ENCODE peak calls at places on chromosomes 4 and X, in nine cellular contexts. T, H, C, D, P, Q, B, X and G are unnamed samples.

GRCh38 chrX:39336709-39337294 is 535.5 kb downstream of the MID1IP1 start:
- DNase-seq in D (peak), P (peak), X (no peak), H (no peak), T (no peak), B (peak), C (no peak), Q (peak), G (no peak)

GRCh38 chrX:22800360-22800759 is 199.4 kb upstream of the DDX53 start:
- DNase-seq in C (peak), P (no peak), D (peak), Q (peak), B (peak), H (no peak), T (peak), X (no peak), G (peak)

GRCh38 chr4:102663073-102663472 is 97.7 kb downstream of the MANBA start:
- DNase-seq in P (no peak), D (peak), Q (no peak), T (peak), B (peak), H (no peak), C (peak), X (no peak), G (peak)

GRCh38 chrX:110338850-110339373 is 19.7 kb upstream of the RTL9 start:
- DNase-seq in D (no peak), X (no peak), P (no peak), B (no peak), C (no peak), T (peak), H (no peak), Q (peak), G (no peak)

GRCh38 chr4:46404961-46405360 is 15.0 kb upstream of the GABRA2 start:
- DNase-seq in P (peak), X (no peak), B (peak), C (no peak), T (no peak), Q (peak), H (no peak), D (peak), G (no peak)

GRCh38 chrX:101417981-101418841 is 10.2 kb downstream of the HNRNPH2 start:
- DNase-seq in C (no peak), B (peak), X (no peak), D (no peak), Q (peak), H (peak), P (peak), T (no peak), G (no peak)

GRCh38 chrX:69130448-69130847 is 34.8 kb downstream of the PJA1 start:
- DNase-seq in B (no peak), T (no peak), D (no peak), C (no peak), P (no peak), Q (no peak), H (no peak), X (no peak), G (no peak)

GRCh38 chrX:27976284-27976683 is 5.0 kb downstream of the DCAF8L1 start:
- DNase-seq in B (no peak), P (no peak), X (no peak), H (no peak), D (peak), Q (peak), T (no peak), C (no peak), G (peak)

GRCh38 chr4:182019148-182019652 is 224.0 kb upstream of the TENM3 start:
- DNase-seq in Q (no peak), D (no peak), X (no peak), T (no peak), C (no peak), P (no peak), B (no peak), H (peak), G (no peak)

GRCh38 chrX:74242050-74242449 is 61.9 kb upstream of the ZCCHC13 start:
- DNase-seq in X (no peak), B (peak), T (peak), H (no peak), P (no peak), C (no peak), Q (peak), D (peak), G (no peak)

GRCh38 chr4:73599182-73599581 is 21.1 kb downstream of the RASSF6 start:
- DNase-seq in X (no peak), C (no peak), B (peak), H (no peak), P (no peak), D (peak), Q (peak), T (peak), G (peak)

GRCh38 chrX:72042860-72043248 is 88.9 kb downstream of the RTL5 start:
- DNase-seq in B (no peak), D (no peak), Q (no peak), P (no peak), C (no peak), H (no peak), X (no peak), T (no peak), G (no peak)

GRCh38 chr4:7002336-7002735 is 40.8 kb upstream of the TADA2B start:
- DNase-seq in P (no peak), C (no peak), T (peak), Q (no peak), X (no peak), D (no peak), B (no peak), H (no peak), G (no peak)

GRCh38 chr4:41532880-41533279 is 5.1 kb upstream of the LIMCH1 start:
- DNase-seq in D (no peak), P (no peak), T (no peak), Q (no peak), C (no peak), X (no peak), B (no peak), H (no peak), G (peak)

GRCh38 chr4:88418411-88418810 is 38.5 kb upstream of the HERC5 start:
- DNase-seq in X (no peak), D (peak), C (no peak), T (no peak), B (no peak), H (no peak), P (no peak), Q (no peak), G (no peak)

GRCh38 chr4:41323706-41324105 is 67.0 kb downstream of the UCHL1 start:
- DNase-seq in P (no peak), C (no peak), T (no peak), D (peak), B (peak), H (no peak), Q (no peak), X (no peak), G (no peak)

GRCh38 chrX:83529950-83530349 is 21.9 kb downstream of the POU3F4 start:
- DNase-seq in B (no peak), C (no peak), P (no peak), D (no peak), H (no peak), T (no peak), Q (no peak), X (no peak), G (no peak)

GRCh38 chrX:2484232-2484631 is 16.5 kb downstream of the DHRSX start:
- DNase-seq in P (peak), Q (no peak), D (peak), H (no peak), T (no peak), B (no peak), X (no peak), C (no peak), G (no peak)

DNA sequence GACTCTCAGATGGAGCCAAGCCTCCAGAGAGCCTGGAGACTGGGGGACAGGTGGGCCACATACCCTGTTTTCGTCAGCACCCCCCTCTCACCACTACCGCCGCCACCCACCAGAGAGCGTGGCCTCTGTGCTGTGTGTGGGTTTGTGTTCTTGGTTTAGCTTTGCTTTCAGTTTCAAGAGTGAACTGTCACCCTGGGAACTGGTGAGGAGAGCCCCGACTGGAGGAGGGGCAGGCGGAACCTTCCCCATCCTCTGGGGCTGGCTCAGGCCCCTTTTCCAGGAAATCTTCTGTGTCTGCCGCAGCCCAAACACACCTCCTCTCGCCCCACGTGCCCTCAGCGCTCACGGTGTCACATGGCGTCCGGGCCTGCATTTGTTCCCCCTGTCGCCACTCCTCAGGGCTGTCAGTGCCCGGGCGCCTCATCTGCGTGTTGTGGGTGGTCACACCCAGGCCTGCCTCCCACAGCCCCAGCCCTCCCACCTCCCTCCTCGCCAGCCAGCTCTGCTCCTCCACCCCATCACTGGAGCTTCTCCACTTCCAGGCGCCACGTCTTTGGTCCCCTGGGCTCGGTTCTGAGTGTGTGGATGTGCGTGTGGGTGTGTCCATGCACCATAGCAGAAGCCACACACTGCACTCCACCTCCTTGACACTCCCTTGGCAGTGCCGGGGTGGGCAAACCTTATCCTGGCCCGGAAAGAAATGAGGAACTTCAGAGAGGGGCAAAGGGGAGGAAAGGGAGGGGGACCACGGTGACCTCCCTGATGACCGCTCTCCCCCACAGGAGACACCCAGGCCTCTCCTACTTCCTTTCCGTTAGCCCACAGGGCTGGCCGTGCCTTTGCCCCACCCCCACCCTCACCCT is 27.8 kb downstream of the ELF4 start:
- DNase-seq in C (no peak), D (peak), B (peak), H (peak), P (no peak), T (no peak), X (peak), Q (peak), G (no peak)
- H3K4me3 ChIP-seq in C (no peak), D (no peak), B (peak), H (peak), P (no peak), T (no peak), X (peak), Q (peak), G (no peak)

DNA sequence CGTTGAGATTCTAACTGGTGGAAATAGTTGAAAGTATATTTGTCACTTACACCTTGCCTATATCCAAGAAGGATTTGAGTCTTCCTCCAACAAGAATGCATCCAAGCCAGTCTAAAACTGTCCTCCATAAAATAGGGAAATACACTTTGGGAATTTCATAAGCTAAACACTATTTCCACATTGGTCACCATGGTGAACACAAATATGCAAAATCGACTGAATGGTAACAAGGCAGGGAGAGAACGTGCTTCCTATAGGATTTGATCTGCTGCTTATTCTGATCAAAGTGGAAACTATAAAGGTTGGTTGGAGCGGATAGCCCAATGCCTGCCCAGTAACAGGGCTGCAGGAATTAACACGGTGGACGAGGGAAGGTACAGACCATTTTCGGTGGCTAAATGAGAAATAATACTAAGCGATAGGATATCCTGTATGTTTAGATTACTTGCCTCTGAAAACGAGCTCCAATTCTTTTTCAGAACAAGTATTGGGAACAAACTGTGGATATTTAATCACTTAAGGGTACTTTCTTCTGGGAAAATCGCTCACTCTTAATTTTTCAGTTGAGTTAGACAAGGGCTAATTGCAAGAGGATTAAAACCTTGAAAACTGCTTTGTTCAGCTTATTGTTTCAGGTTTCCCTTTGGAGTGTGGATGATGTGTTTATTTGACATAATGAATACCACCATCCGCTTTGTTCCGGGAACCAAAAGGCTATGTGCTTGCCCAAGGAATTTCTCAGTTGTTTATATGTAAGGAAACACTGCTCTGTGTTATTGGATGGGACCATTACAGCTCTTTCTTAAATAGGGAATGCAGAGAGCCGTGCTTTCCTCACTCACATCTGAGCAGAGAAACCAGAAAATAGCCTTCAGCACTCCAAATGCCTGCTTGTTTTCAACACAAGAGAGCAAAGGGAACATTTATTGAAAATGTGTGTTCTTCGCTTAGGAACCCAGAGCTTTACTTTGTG is 194.4 kb downstream of the CBR4 start:
- DNase-seq in Q (no peak), T (no peak), B (peak), C (no peak), H (no peak), P (peak), D (peak), X (no peak), G (no peak)
- H3K4me3 ChIP-seq in Q (no peak), T (no peak), B (no peak), C (no peak), H (no peak), P (no peak), D (no peak), X (no peak), G (no peak)

DNA sequence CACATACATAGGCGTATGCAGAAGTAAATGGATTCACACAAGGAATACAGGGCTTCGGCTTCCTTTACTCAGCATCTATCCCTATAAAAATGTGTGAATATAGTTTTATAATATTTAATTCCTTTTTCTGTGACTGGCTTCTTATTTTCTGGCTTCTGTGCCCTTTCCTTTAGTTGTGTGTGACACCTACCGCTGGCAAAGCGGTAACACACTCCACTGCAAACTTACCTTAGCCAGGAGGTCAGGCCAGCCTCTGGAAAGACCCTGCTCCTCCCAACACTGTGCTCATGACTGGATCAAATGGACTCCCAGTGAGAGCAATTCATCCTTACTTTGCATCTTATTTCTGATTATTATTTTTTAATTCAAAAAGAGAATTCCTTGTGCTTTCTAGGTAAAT is 244.2 kb downstream of the ANK2 start:
- DNase-seq in X (no peak), Q (no peak), C (no peak), D (no peak), T (no peak), B (no peak), H (no peak), P (no peak), G (no peak)
- H3K4me3 ChIP-seq in X (no peak), Q (no peak), C (no peak), D (no peak), T (no peak), B (peak), H (no peak), P (no peak), G (no peak)

DNA sequence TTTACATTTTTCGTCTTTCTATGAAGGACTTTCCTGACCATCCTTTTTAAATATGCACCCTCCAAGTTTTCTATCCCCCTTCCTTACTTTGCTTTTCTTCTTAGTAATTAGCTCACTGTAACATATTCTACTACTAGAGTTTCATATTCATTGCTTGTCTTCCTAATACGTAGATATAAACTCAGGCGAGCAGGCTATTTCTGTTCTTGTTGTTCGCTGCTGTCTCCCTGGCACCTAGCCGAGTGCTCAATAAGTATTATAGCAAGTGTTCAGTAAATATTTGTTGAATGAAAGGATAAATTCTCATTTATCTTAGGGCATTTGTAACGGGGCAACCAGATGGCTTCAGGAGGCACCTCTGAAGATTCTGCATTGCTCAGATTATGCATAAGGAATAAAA is 6.8 kb upstream of the RHOH start:
- DNase-seq in D (no peak), P (no peak), Q (no peak), T (no peak), X (no peak), H (no peak), C (no peak), B (peak), G (no peak)
- H3K4me3 ChIP-seq in D (no peak), P (no peak), Q (no peak), T (no peak), X (peak), H (peak), C (no peak), B (no peak), G (no peak)

GRCh38 chrX:47446971-47447370 is 36.1 kb downstream of the ZNF41 start:
- DNase-seq in C (no peak), B (no peak), Q (no peak), T (peak), X (no peak), P (no peak), D (no peak), H (no peak), G (no peak)

GRCh38 chrX:47448165-47448806 is 34.7 kb downstream of the ZNF41 start:
- DNase-seq in B (no peak), Q (no peak), T (no peak), X (no peak), P (no peak), C (no peak), H (no peak), D (no peak), G (no peak)

GRCh38 chrX:47452112-47452511 is 30.9 kb downstream of the ZNF41 start:
- DNase-seq in T (no peak), X (no peak), P (no peak), Q (no peak), C (no peak), H (no peak), D (no peak), B (no peak), G (no peak)

GRCh38 chrX:47446431-47446830 is 36.6 kb downstream of the ZNF41 start:
- DNase-seq in H (no peak), T (no peak), P (no peak), X (no peak), D (no peak), C (no peak), B (no peak), Q (no peak), G (no peak)

GRCh38 chrX:47447607-47448006 is 35.4 kb downstream of the ZNF41 start:
- DNase-seq in H (no peak), P (no peak), B (no peak), C (no peak), Q (no peak), T (no peak), X (no peak), D (no peak), G (no peak)
- H3K4me3 ChIP-seq in H (no peak), P (no peak), B (peak), C (no peak), Q (no peak), T (no peak), X (no peak), D (no peak), G (no peak)

GRCh38 chr4:65999518-65999871 is 329.2 kb upstream of the EPHA5 start:
- DNase-seq in B (no peak), Q (no peak), X (no peak), P (no peak), D (no peak), H (no peak), C (no peak), T (no peak), G (no peak)
- H3K4me3 ChIP-seq in B (no peak), Q (no peak), X (no peak), P (peak), D (no peak), H (no peak), C (no peak), T (no peak), G (no peak)

GRCh38 chr4:54110019-54110416 is 10.1 kb downstream of the GSX2 start:
- DNase-seq in D (no peak), B (no peak), H (no peak), P (no peak), C (no peak), Q (no peak), T (no peak), X (no peak), G (no peak)

GRCh38 chr4:54103190-54103574 is 3.2 kb downstream of the GSX2 start:
- DNase-seq in H (no peak), B (peak), D (peak), P (no peak), C (no peak), X (no peak), T (no peak), Q (no peak), G (no peak)

GRCh38 chr4:54109226-54110018 is 9.5 kb downstream of the GSX2 start:
- DNase-seq in H (no peak), B (no peak), T (no peak), D (no peak), P (no peak), C (no peak), Q (peak), X (no peak), G (no peak)

GRCh38 chr4:54104907-54105306 is 4.9 kb downstream of the GSX2 start:
- DNase-seq in P (no peak), D (no peak), Q (no peak), X (no peak), B (no peak), C (no peak), H (no peak), T (no peak), G (no peak)

GRCh38 chr4:54107951-54108740 is 8.2 kb downstream of the GSX2 start:
- DNase-seq in D (no peak), Q (no peak), B (no peak), T (no peak), X (no peak), H (no peak), P (no peak), C (no peak), G (no peak)
- H3K4me3 ChIP-seq in D (peak), Q (no peak), B (no peak), T (no peak), X (peak), H (no peak), P (no peak), C (no peak), G (peak)

GRCh38 chr4:8441499-8442091 is 1.0 kb downstream of the TRMT44 start:
- DNase-seq in C (no peak), H (no peak), X (no peak), T (peak), D (no peak), Q (no peak), P (no peak), B (no peak), G (no peak)
- H3K4me3 ChIP-seq in C (peak), H (peak), X (peak), T (peak), D (peak), Q (peak), P (peak), B (peak), G (peak)

GRCh38 chr4:175034007-175034406 is 115.8 kb downstream of the ADAM29 start:
- DNase-seq in P (no peak), B (no peak), C (no peak), X (no peak), D (no peak), Q (no peak), T (no peak), H (no peak), G (no peak)
- H3K4me3 ChIP-seq in P (no peak), B (no peak), C (no peak), X (no peak), D (no peak), Q (no peak), T (no peak), H (no peak), G (no peak)